ENCODE peak calls at places on chromosomes 16 and 17, in five cellular contexts. J is GM12878, R is K562, F is HepG2, K is SK-N-SH. D is an unnamed sample.

GRCh38 chr17:68382582-68383085 is 74.7 kb downstream of the WIPI1 start:
- DNase-seq in J (no peak), R (no peak), F (no peak), K (no peak), D (no peak)

GRCh38 chr17:19812407-19812806 is 55.3 kb downstream of the ULK2 start:
- DNase-seq in J (no peak), R (no peak), F (no peak), K (no peak), D (peak; percentile 17)

GRCh38 chr16:12260647-12261262 is 284.2 kb downstream of the SNX29 start:
- DNase-seq in J (no peak), R (peak; percentile 73), F (peak; percentile 94), K (no peak), D (peak; percentile 72)

GRCh38 chr17:61015966-61016365 is 338.3 kb downstream of the BCAS3 start:
- DNase-seq in J (no peak), R (no peak), F (no peak), K (no peak), D (no peak)

GRCh38 chr16:11550651-11551498 is 35.8 kb downstream of the LITAF start:
- DNase-seq in J (no peak), R (no peak), F (no peak), K (no peak), D (no peak)

GRCh38 chr17:12624221-12624620 is 41.5 kb upstream of the MYOCD start:
- DNase-seq in J (no peak), R (no peak), F (no peak), K (no peak), D (no peak)

GRCh38 chr17:60142872-60143499 is 6.8 kb upstream of the CA4 start:
- DNase-seq in J (peak; percentile 32), R (peak; percentile 67), F (peak; percentile 83), K (peak; percentile 84), D (peak; percentile 77)

GRCh38 chr16:51149721-51150158 is 1.3 kb downstream of the SALL1 start:
- DNase-seq in J (no peak), R (no peak), F (no peak), K (peak; percentile 28), D (no peak)

GRCh38 chr16:77585379-77585778 is 136.9 kb upstream of the NUDT7 start:
- DNase-seq in J (no peak), R (no peak), F (no peak), K (no peak), D (no peak)

GRCh38 chr17:14792751-14793150 is 472.4 kb downstream of the PMP22 start:
- DNase-seq in J (no peak), R (no peak), F (no peak), K (no peak), D (no peak)

GRCh38 chr16:86821933-86822332 is 243.6 kb downstream of the FOXL1 start:
- DNase-seq in J (no peak), R (no peak), F (no peak), K (no peak), D (no peak)

GRCh38 chr16:55242667-55243066 is 81.3 kb upstream of the IRX6 start:
- DNase-seq in J (no peak), R (no peak), F (no peak), K (no peak), D (no peak)

GRCh38 chr17:17351356-17351891 is 48.3 kb downstream of the NT5M start:
- DNase-seq in J (no peak), R (no peak), F (no peak), K (no peak), D (no peak)

GRCh38 chr16:57028086-57028485 is 38.7 kb downstream of the NLRC5 start:
- DNase-seq in J (no peak), R (no peak), F (no peak), K (no peak), D (no peak)

GRCh38 chr17:50055055-50055425 is 870 bp upstream of the ITGA3 start:
- DNase-seq in J (no peak), R (no peak), F (no peak), K (no peak), D (no peak)
- TF ChIP-seq FOXM1 in J (no peak), R (no peak), F (no peak), K (no peak), D (no peak)

GRCh38 chr17:31054761-31055160 is 40.0 kb upstream of the NF1 start:
- DNase-seq in J (no peak), R (no peak), F (no peak), K (no peak), D (no peak)

GRCh38 chr17:31050948-31051347 is 43.8 kb upstream of the NF1 start:
- DNase-seq in J (no peak), R (no peak), F (no peak), K (no peak), D (no peak)

GRCh38 chr17:31053076-31053475 is 41.7 kb upstream of the NF1 start:
- DNase-seq in J (no peak), R (no peak), F (no peak), K (no peak), D (no peak)

GRCh38 chr17:31051517-31051916 is 43.3 kb upstream of the NF1 start:
- DNase-seq in J (no peak), R (no peak), F (no peak), K (no peak), D (no peak)

DNA sequence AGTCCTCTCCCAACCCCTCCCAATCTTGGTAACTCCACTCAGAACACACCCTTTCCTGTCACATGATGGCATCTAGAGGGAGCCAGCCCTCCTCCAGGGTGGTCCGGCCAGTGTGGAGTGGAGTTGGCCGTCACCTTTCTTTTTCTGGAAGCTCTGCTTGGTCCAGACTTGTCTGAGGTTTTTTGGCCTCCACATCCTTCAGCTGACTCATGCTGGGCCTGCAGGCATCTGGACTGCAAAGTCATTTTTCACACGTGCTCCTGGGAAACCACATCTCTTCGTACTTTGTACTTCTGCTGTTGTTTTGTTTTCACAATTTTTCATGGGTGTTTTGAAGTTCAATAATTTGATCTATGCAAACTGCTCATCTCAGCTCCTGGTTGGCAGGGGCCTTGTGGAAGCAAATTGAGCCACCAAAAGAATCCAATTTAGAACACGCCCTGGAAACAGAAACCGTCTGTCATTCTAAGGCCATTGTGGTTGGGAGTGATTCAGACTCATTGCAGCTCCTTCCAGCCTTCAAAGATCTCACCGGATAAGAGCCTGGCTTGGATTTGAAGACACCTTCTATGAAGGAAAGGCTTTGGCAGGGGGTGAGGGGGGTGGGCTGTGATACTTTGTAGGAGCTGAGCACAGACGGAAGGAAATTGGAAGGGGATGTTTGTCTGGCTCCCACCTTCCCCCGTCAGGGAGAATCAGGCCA is 42.4 kb upstream of the NF1 start:
- DNase-seq in J (no peak), R (peak; percentile 63), F (peak; percentile 35), K (no peak), D (no peak)
- TF ChIP-seq FOXM1 in J (no peak), R (no peak), F (no peak), K (no peak), D (no peak)

GRCh38 chr16:74521691-74522090 is 85.2 kb downstream of the GLG1 start:
- DNase-seq in J (no peak), R (no peak), F (no peak), K (peak; percentile 12), D (no peak)
- TF ChIP-seq FOXM1 in J (no peak), R (no peak), F (no peak), K (no peak), D (no peak)

DNA sequence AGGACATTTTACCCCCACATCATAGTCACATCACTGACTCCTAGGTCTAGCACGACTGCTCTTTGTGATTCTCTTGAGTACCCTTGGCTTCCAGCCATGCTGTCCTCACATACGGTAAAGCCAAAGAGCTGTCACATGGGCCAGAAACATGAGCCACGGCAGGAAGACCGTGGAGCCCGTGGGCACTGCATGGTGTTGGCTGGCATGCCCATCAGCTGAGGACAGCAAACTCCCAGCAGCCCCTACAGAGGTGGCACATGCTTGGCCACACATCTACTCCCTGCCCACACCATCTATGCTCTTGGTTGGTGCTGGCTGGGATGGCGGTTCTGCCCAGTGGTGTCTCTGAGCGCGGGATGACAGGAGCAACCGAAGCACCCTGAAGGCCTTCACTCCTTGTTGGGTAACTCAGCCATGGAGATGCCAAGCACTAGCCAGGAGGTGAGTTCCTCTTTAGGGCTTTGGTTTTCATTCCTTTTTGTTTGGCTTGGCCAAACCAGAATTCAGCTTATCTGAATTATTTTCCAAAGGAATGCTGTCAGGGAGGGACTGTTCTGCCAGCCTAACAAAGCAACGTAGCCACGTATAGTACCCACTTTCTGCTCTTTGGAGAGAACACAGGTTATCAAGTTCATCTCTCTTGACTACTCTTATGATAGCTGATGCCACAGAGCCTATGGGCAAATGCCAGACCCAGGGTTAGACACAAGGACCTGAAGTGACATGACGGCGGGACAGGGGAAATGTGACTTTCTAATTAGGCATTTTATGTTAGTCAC is 10.0 kb downstream of the TNFAIP1 start:
- DNase-seq in J (no peak), R (no peak), F (no peak), K (no peak), D (no peak)
- TF ChIP-seq FOXM1 in J (no peak), R (no peak), F (no peak), K (no peak), D (no peak)

DNA sequence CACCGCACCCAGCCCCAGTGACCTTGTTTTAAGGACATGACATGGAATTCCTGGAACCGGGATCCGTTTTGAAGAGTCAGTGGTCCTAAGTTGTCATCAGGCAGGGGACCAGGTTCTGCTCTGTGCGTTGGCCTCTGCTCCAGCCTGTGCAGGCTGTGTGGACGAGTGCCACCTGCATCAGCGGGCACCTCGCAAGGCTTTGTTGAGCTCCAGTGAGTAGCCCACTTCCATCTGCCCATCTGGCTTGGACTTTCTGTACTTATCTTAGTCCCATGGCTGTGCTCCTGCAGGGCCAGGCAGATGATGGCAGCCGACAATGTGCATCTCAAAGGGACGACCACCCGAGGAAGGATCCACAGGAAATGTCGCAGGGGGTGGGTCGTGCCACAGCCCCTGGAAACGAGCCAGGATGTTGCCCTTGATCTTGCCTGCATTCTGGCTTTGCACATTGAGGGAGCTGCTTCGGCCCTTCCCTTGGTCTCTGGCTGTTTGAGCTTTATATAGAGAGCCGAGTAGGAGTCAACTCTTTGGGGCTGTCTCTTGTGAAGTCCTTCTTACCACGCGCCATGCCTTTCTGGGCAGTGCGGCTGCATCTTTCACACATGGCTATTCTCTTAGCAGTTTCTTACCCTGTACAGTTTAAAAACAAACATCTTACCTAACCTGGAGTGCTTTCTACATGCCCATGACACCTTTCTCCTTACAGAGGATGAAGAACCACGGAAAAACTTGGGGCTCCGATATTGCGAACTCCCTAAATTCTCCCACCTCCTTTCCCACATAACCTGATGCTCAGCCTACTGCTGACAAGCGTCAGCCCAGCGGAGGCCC is 18.3 kb downstream of the KIAA0513 start:
- DNase-seq in J (no peak), R (no peak), F (no peak), K (no peak), D (no peak)
- TF ChIP-seq FOXM1 in J (no peak), R (no peak), F (no peak), K (no peak), D (no peak)

GRCh38 chr17:41785091-41785875 is 1.2 kb downstream of the JUP start:
- DNase-seq in J (no peak), R (peak; percentile 36), F (no peak), K (peak; percentile 31), D (no peak)
- TF ChIP-seq FOXM1 in J (no peak), R (no peak), F (no peak), K (no peak), D (no peak)

DNA sequence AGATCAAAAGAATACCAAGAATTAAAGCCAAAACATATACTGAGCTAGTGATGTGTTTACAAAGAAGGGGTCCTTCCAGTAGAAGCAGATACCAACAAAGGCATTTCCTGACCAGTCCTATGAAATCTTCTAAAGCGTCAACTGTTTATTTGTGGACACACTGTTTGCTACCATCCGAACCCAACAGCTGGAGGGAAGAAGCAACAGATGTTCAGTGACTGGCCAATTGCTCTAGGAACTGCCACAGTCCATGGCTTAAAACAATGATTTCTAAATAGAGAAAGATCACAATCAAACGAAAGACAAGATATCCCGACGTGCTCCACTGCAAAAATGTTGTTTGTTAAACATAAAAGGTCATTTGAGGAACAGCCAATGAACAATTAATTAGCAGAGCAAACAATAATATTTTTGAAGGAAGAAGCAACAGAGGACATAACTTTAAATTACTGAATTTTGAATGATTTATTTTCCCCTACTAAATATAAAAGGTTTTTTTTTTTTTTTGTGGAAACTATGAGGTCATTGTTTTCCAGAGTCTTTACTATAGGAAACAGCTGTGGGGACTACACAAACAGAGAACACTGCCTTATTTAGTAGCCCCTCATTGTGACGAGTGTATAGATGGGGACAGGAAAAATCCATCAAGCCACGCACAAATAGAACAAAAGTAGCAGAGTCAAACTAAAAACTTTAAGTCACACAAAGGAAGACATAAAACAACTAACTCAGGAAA is 17.2 kb downstream of the USP31 start:
- DNase-seq in J (no peak), R (no peak), F (no peak), K (no peak), D (no peak)
- TF ChIP-seq FOXM1 in J (no peak), R (no peak), F (no peak), K (no peak), D (no peak)